ENCODE peak calls at places on chromosomes 11 and 22, in five cellular contexts. One of them, this sample, is unnamed.

GRCh38 chr11:102589047-102589459 is 36.1 kb downstream of the MMP20 start:
- DNase-seq in body of pancreas: no peak
- DNase-seq in CD4-positive, alpha-beta T cell: no peak
- DNase-seq in CD8-positive, alpha-beta memory T cell: no peak
- DNase-seq in NCI-H1417: no peak
- DNase-seq in this sample: no peak

GRCh38 chr11:121590772-121591404 is 138.1 kb upstream of the SORL1-AS1 start:
- DNase-seq in body of pancreas: no peak
- DNase-seq in CD4-positive, alpha-beta T cell: no peak
- DNase-seq in CD8-positive, alpha-beta memory T cell: no peak
- DNase-seq in NCI-H1417: no peak
- DNase-seq in this sample: no peak

GRCh38 chr22:21960200-21961126 is 7.8 kb upstream of the PPM1F start:
- DNase-seq in body of pancreas: no peak
- DNase-seq in CD4-positive, alpha-beta T cell: no peak
- DNase-seq in CD8-positive, alpha-beta memory T cell: no peak
- DNase-seq in NCI-H1417: no peak
- DNase-seq in this sample: no peak

GRCh38 chr11:134228625-134229024 is 4.2 kb downstream of the VPS26B start:
- DNase-seq in body of pancreas: no peak
- DNase-seq in CD4-positive, alpha-beta T cell: no peak
- DNase-seq in CD8-positive, alpha-beta memory T cell: peak
- DNase-seq in NCI-H1417: no peak
- DNase-seq in this sample: no peak

GRCh38 chr11:5252280-5253265 is 2.0 kb downstream of the HBG2 start:
- DNase-seq in body of pancreas: no peak
- DNase-seq in CD4-positive, alpha-beta T cell: no peak
- DNase-seq in CD8-positive, alpha-beta memory T cell: no peak
- DNase-seq in NCI-H1417: no peak
- DNase-seq in this sample: no peak

GRCh38 chr11:19670030-19670761 is 42.4 kb upstream of the NAV2 start:
- DNase-seq in body of pancreas: no peak
- DNase-seq in CD4-positive, alpha-beta T cell: no peak
- DNase-seq in CD8-positive, alpha-beta memory T cell: no peak
- DNase-seq in NCI-H1417: peak
- DNase-seq in this sample: no peak

GRCh38 chr11:111788051-111788450 is 21.9 kb upstream of the PPP2R1B start:
- DNase-seq in body of pancreas: no peak
- DNase-seq in CD4-positive, alpha-beta T cell: no peak
- DNase-seq in CD8-positive, alpha-beta memory T cell: no peak
- DNase-seq in NCI-H1417: no peak
- DNase-seq in this sample: no peak

GRCh38 chr22:31206896-31207687 is 5.0 kb upstream of the LIMK2 start:
- DNase-seq in body of pancreas: peak
- DNase-seq in CD4-positive, alpha-beta T cell: no peak
- DNase-seq in CD8-positive, alpha-beta memory T cell: no peak
- DNase-seq in NCI-H1417: no peak
- DNase-seq in this sample: no peak

GRCh38 chr11:119421351-119421750 is 1.6 kb downstream of the THY1 start:
- DNase-seq in body of pancreas: no peak
- DNase-seq in CD4-positive, alpha-beta T cell: no peak
- DNase-seq in CD8-positive, alpha-beta memory T cell: no peak
- DNase-seq in NCI-H1417: no peak
- DNase-seq in this sample: no peak

GRCh38 chr11:12137938-12138731 is 27.7 kb downstream of the MICAL2 start:
- DNase-seq in body of pancreas: no peak
- DNase-seq in CD4-positive, alpha-beta T cell: no peak
- DNase-seq in CD8-positive, alpha-beta memory T cell: no peak
- DNase-seq in NCI-H1417: no peak
- DNase-seq in this sample: no peak

GRCh38 chr11:129960216-129961214 is 42.1 kb downstream of the PRDM10 start:
- DNase-seq in body of pancreas: no peak
- DNase-seq in CD4-positive, alpha-beta T cell: no peak
- DNase-seq in CD8-positive, alpha-beta memory T cell: no peak
- DNase-seq in NCI-H1417: no peak
- DNase-seq in this sample: no peak

GRCh38 chr11:132623496-132623895 is 908.8 kb downstream of the OPCML start:
- DNase-seq in body of pancreas: no peak
- DNase-seq in CD4-positive, alpha-beta T cell: no peak
- DNase-seq in CD8-positive, alpha-beta memory T cell: no peak
- DNase-seq in NCI-H1417: no peak
- DNase-seq in this sample: no peak

GRCh38 chr22:20433686-20434241 is 3.9 kb downstream of the SCARF2 start:
- DNase-seq in body of pancreas: no peak
- DNase-seq in CD4-positive, alpha-beta T cell: no peak
- DNase-seq in CD8-positive, alpha-beta memory T cell: no peak
- DNase-seq in NCI-H1417: no peak
- DNase-seq in this sample: no peak